ENCODE peak calls at places on chromosomes 5 and 9, in seven cellular contexts. M is A549, S is endodermal cell, W is adipocyte, B is PC-9, E is AG04449, C is lower leg skin. R is an unnamed sample.

GRCh38 chr5:103232393-103232999 is 26.1 kb upstream of the MACIR start:
- DNase-seq in M (peak; percentile 18), S (no peak), W (peak; percentile 35), B (no peak), E (no peak), C (no peak), R (no peak)

GRCh38 chr9:108885643-108886348 is 23.7 kb downstream of the ACTL7A start:
- DNase-seq in M (peak; percentile 52), S (no peak), W (peak; percentile 67), B (peak; percentile 50), E (peak; percentile 23), C (no peak), R (peak; percentile 88)

GRCh38 chr5:178469011-178469974 is 120.9 kb downstream of the COL23A1 start:
- DNase-seq in M (no peak), S (peak; percentile 36), W (no peak), B (no peak), E (no peak), C (peak; percentile 70), R (no peak)

GRCh38 chr9:131276891-131277672 is 772 bp upstream of the FAM78A start:
- DNase-seq in M (no peak), S (no peak), W (peak; percentile 18), B (no peak), E (no peak), C (no peak), R (no peak)

GRCh38 chr5:112554089-112554977 is 135.3 kb upstream of the EPB41L4A start:
- DNase-seq in M (no peak), S (no peak), W (peak; percentile 60), B (no peak), E (no peak), C (no peak), R (peak; percentile 4)

GRCh38 chr5:118933703-118934102 is 54.6 kb downstream of the DTWD2 start:
- DNase-seq in M (no peak), S (no peak), W (no peak), B (no peak), E (no peak), C (no peak), R (no peak)

GRCh38 chr9:36566813-36567217 is 5.9 kb upstream of the MELK start:
- DNase-seq in M (peak; percentile 52), S (no peak), W (peak; percentile 74), B (no peak), E (no peak), C (peak; percentile 90), R (no peak)

GRCh38 chr9:87830446-87830845 is 52.2 kb upstream of the SPATA31E1 start:
- DNase-seq in M (no peak), S (no peak), W (no peak), B (no peak), E (no peak), C (no peak), R (no peak)

GRCh38 chr5:159051431-159052281 is 48.1 kb downstream of the EBF1 start:
- DNase-seq in M (no peak), S (peak; percentile 85), W (peak; percentile 47), B (no peak), E (no peak), C (peak; percentile 90), R (no peak)

GRCh38 chr5:160165137-160166068 is 46.2 kb upstream of the PWWP2A start:
- DNase-seq in M (peak; percentile 96), S (peak; percentile 92), W (peak; percentile 97), B (peak; percentile 91), E (peak; percentile 94), C (peak; percentile 95), R (peak; percentile 99)

GRCh38 chr9:113360242-113360842 is 11.0 kb downstream of the BSPRY start:
- DNase-seq in M (no peak), S (no peak), W (no peak), B (no peak), E (no peak), C (peak; percentile 79), R (no peak)

GRCh38 chr5:157217289-157218024 is 36.8 kb downstream of the ITK start:
- DNase-seq in M (no peak), S (no peak), W (no peak), B (no peak), E (no peak), C (no peak), R (no peak)

GRCh38 chr5:42360061-42360460 is 63.2 kb upstream of the GHR start:
- DNase-seq in M (no peak), S (no peak), W (no peak), B (no peak), E (no peak), C (no peak), R (peak; percentile 68)

GRCh38 chr9:93204470-93205043 is 20.6 kb downstream of the WNK2 start:
- DNase-seq in M (no peak), S (no peak), W (no peak), B (no peak), E (no peak), C (no peak), R (no peak)

GRCh38 chr5:157516626-157517325 is 56.8 kb downstream of the NIPAL4 start:
- DNase-seq in M (peak; percentile 24), S (no peak), W (peak; percentile 70), B (peak; percentile 43), E (peak; percentile 77), C (no peak), R (peak; percentile 88)

DNA sequence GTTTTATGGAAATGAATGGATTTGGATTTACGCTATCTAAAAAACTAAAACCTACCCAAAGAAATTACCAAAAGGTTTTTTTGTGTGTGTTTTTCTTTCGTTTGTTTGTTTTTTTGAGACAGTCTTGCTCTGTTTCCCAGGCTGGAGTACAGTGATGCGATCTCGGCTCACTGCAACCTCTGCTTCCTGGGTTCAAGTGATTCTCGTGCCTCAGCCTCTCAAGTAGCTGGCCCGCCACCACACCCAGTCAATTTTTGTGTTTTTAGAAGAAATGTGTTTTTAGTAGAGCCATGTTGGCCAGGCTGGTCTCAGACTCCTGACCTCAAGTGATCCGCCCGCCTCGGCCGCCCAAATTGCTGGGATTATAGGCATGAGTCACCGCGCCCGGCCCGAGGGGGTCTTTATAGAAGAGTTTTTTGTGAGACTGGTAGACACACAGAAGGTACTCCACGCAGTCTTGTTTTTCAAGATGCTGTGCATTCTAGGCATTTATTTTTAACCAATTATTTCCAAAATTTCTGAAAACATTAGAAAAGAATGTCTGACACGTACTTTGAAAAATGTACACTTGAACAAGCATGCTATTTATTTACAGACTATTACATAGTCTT is 75.7 kb downstream of the NR6A1 start:
- DNase-seq in M (no peak), S (no peak), W (peak; percentile 84), B (peak; percentile 78), E (peak; percentile 57), C (no peak), R (no peak)
- H3K4me3 ChIP-seq in M (no peak overlapping the region), S (no peak overlapping the region), W (no peak overlapping the region), B (peak overlapping the region; percentile 33), E (no peak overlapping the region), C (no peak overlapping the region), R (no peak overlapping the region)

DNA sequence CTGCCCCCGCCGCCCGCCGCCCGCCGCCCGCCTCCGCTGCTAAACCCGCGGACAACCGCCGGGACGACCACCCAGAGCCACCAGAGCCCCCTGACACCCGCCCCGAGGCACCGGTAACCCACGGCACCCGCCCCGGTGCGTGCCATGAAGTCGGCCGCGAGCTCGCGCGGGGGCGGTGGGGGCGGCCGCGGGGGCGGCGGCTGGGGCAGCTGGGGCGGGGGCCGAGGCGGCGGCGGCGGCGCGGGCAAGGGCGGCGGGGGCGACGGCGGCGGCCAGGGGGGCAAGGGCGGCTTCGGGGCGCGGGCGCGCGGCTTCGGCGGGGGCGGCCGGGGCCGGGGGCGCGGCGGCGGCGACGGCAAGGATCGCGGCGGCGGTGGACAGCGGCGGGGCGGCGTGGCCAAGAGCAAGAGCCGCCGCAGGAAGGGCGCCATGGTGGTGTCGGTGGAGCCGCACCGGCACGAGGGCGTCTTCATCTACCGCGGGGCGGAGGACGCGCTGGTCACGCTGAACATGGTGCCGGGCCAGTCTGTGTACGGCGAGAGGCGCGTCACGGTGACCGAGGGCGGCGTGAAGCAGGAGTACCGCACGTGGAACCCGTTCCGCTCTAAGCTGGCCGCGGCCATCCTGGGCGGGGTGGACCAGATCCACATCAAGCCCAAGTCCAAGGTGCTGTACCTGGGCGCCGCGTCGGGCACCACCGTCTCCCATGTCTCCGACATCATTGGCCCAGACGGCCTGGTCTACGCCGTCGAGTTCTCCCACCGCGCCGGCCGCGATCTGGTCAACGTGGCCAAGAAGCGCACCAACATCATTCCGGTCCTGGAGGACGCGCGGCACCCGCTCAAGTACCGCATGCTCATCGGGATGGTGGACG is 493 bp downstream of the FBLL1 start:
- DNase-seq in M (no peak), S (peak; percentile 69), W (no peak), B (no peak), E (no peak), C (no peak), R (no peak)
- H3K4me3 ChIP-seq in M (peak overlapping the region; percentile 40), S (no peak overlapping the region), W (peak overlapping the region; percentile 70), B (no peak overlapping the region), E (peak overlapping the region; percentile 52), C (no peak overlapping the region), R (peak overlapping the region; percentile 42)

DNA sequence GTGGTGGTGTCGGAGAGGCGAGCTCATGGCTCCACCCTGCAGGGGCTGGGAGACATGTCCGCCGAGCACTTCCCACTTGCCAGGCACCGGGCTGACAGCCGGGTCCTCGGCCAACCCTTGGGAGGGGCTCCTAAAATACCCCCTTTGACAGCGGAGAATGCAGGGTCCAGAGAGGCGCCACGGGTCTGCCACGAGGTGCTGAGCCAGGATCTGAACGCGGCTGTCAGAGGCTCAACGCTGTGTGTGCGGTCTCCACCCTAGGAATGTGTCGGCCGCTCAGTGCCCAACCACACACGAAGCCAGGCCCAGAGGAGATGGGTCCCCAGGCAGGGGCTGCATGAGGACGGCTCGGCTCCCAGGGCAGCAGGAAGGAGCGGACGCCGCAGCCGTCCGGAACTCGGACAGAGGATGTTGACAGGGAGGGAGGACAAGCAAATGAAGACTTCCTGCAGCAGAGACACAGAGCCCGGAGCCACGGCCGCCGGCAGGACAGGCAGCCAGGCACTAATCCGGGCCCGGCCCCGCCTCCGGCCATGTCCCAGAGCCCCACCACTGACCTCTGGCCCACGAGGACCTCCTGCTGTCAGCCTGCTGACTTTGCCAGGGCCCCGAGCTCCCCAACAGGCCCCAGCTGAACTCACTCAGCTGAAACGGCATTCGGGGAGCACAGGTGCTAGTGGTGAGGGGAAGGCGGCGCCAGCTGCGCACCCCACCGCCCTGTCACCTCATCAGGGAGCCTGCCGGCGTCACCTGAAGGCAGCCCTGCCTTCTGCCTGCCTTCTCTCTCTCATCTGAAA is 12.8 kb downstream of the VAV2 start:
- DNase-seq in M (no peak), S (no peak), W (no peak), B (no peak), E (no peak), C (no peak), R (no peak)
- H3K4me3 ChIP-seq in M (no peak overlapping the region), S (no peak overlapping the region), W (peak overlapping the region; percentile 57), B (no peak overlapping the region), E (peak overlapping the region; percentile 20), C (no peak overlapping the region), R (no peak overlapping the region)

GRCh38 chr9:138062196-138062595 is 184.6 kb downstream of the CACNA1B start:
- DNase-seq in M (no peak), S (no peak), W (no peak), B (no peak), E (no peak), C (peak; percentile 40), R (no peak)
- H3K4me3 ChIP-seq in M (no peak overlapping the region), S (no peak overlapping the region), W (no peak overlapping the region), B (no peak overlapping the region), E (no peak overlapping the region), C (no peak overlapping the region), R (no peak overlapping the region)